ENCODE peak calls at places on chromosomes 13 and 19, in five cellular contexts. E is right lobe of liver, K is OCI-LY7, Y is mucosa of descending colon, C is BJ. A is an unnamed sample.

GRCh38 chr13:110812111-110812868 is 98.8 kb downstream of the ING1 start:
- DNase-seq in E (no peak), K (no peak), Y (no peak), C (no peak), A (peak; percentile 75)

GRCh38 chr13:108342369-108343289 is 73.1 kb downstream of the TNFSF13B start:
- DNase-seq in E (no peak), K (no peak), Y (no peak), C (no peak), A (no peak)

GRCh38 chr19:32091196-32091595 is 254.2 kb upstream of the ZNF507 start:
- DNase-seq in E (no peak), K (no peak), Y (no peak), C (no peak), A (no peak)

GRCh38 chr13:108897955-108898354 is 268.5 kb downstream of the MYO16 start:
- DNase-seq in E (no peak), K (no peak), Y (no peak), C (no peak), A (no peak)

GRCh38 chr19:18731562-18732008 is 48.1 kb downstream of the CRTC1 start:
- DNase-seq in E (no peak), K (no peak), Y (no peak), C (no peak), A (no peak)

GRCh38 chr13:96025283-96025682 is 27.9 kb downstream of the UGGT2 start:
- DNase-seq in E (no peak), K (no peak), Y (no peak), C (no peak), A (no peak)

GRCh38 chr13:113151745-113152707 is 6.4 kb upstream of the PROZ start:
- DNase-seq in E (peak; percentile 60), K (no peak), Y (no peak), C (no peak), A (peak; percentile 77)

GRCh38 chr19:52138614-52139290 is 986 bp downstream of the ZNF616 start:
- DNase-seq in E (peak; percentile 54), K (no peak), Y (no peak), C (no peak), A (no peak)

GRCh38 chr19:45011959-45012358 is 10.7 kb downstream of the RELB start:
- DNase-seq in E (no peak), K (no peak), Y (no peak), C (no peak), A (peak; percentile 70)

GRCh38 chr19:40862785-40863184 is 12.5 kb upstream of the CYP2A6 start:
- DNase-seq in E (no peak), K (no peak), Y (no peak), C (peak; percentile 52), A (no peak)

GRCh38 chr13:109496216-109496615 is 290.2 kb downstream of the IRS2 start:
- DNase-seq in E (no peak), K (no peak), Y (no peak), C (no peak), A (no peak)

DNA sequence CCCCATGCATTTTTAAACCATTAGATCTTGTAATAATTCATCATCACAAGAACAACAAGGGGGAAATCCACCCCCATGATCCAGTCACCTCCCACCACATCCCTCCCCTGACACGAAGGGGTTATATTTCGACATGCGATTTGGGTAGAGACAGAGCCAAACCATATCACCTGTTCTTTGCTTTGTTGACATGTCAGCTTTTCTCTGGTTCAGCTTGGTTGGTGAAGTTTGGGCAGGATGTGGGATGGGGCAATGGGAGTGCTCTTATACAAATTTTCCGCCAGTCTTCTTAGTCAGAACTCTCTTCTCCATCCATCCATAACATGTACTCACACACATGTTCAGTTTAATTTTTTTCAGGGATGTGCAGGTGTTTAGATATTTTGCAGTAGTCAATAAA is 12.9 kb downstream of the TPP2 start:
- DNase-seq in E (no peak), K (no peak), Y (no peak), C (no peak), A (no peak)
- H3K36me3 ChIP-seq in E (peaks cover 2% of the 10 kb centered on the region), K (peaks cover 83% of the 10 kb centered on the region), Y (no peaks in the 10 kb centered on the region), C (peaks cover 7% of the 10 kb centered on the region), A (peaks cover 26% of the 10 kb centered on the region)

DNA sequence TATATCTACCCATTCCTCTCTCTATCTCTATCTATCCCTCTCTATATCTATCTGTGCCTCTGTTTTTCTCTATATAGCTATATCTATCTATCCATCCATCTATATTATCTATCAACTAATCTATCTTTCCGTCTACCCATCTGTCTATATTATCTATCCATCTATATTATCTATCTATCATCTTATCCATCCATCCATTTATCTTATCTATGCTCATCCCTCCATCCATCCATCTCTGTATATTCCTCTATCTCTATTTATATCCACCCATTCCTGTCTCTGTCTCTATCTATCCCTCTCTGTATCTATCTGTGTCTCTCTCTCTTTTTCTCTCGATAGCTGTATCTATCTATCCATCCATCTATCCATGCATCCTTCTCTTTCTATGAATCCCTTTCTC is 14.2 kb downstream of the PTGER1 start:
- DNase-seq in E (no peak), K (no peak), Y (no peak), C (no peak), A (no peak)
- H3K36me3 ChIP-seq in E (peaks cover 2% of the 10 kb centered on the region), K (peaks cover 83% of the 10 kb centered on the region), Y (no peaks in the 10 kb centered on the region), C (peaks cover 25% of the 10 kb centered on the region), A (peaks cover 20% of the 10 kb centered on the region)

GRCh38 chr19:10682397-10683063 is 18.7 kb upstream of the QTRT1 start:
- DNase-seq in E (no peak), K (no peak), Y (no peak), C (no peak), A (no peak)

GRCh38 chr19:10681658-10682057 is 19.6 kb upstream of the QTRT1 start:
- DNase-seq in E (no peak), K (no peak), Y (no peak), C (no peak), A (no peak)

GRCh38 chr19:10685210-10685609 is 16.0 kb upstream of the QTRT1 start:
- DNase-seq in E (no peak), K (no peak), Y (no peak), C (no peak), A (no peak)

GRCh38 chr19:10683582-10683981 is 17.7 kb upstream of the QTRT1 start:
- DNase-seq in E (no peak), K (no peak), Y (no peak), C (no peak), A (no peak)

GRCh38 chr19:10683064-10683426 is 18.2 kb upstream of the QTRT1 start:
- DNase-seq in E (no peak), K (no peak), Y (no peak), C (no peak), A (no peak)
- H3K36me3 ChIP-seq in E (peaks cover 35% of the 10 kb centered on the region), K (peaks cover 99% of the 10 kb centered on the region), Y (peaks cover 41% of the 10 kb centered on the region), C (peaks cover 67% of the 10 kb centered on the region), A (peaks cover 81% of the 10 kb centered on the region)

GRCh38 chr19:36577271-36577996 is 4.3 kb upstream of the ZNF529 start:
- DNase-seq in E (no peak), K (no peak), Y (no peak), C (no peak), A (no peak)
- H3K36me3 ChIP-seq in E (peaks cover 40% of the 10 kb centered on the region), K (peaks cover 73% of the 10 kb centered on the region), Y (peaks cover 7% of the 10 kb centered on the region), C (peaks cover 15% of the 10 kb centered on the region), A (peaks cover 14% of the 10 kb centered on the region)

GRCh38 chr19:341386-342127 is 3.0 kb downstream of the MIER2 start:
- DNase-seq in E (no peak), K (no peak), Y (no peak), C (no peak), A (no peak)
- H3K36me3 ChIP-seq in E (no peaks in the 10 kb centered on the region), K (peaks cover 59% of the 10 kb centered on the region), Y (no peaks in the 10 kb centered on the region), C (peaks cover 6% of the 10 kb centered on the region), A (peaks cover 2% of the 10 kb centered on the region)

DNA sequence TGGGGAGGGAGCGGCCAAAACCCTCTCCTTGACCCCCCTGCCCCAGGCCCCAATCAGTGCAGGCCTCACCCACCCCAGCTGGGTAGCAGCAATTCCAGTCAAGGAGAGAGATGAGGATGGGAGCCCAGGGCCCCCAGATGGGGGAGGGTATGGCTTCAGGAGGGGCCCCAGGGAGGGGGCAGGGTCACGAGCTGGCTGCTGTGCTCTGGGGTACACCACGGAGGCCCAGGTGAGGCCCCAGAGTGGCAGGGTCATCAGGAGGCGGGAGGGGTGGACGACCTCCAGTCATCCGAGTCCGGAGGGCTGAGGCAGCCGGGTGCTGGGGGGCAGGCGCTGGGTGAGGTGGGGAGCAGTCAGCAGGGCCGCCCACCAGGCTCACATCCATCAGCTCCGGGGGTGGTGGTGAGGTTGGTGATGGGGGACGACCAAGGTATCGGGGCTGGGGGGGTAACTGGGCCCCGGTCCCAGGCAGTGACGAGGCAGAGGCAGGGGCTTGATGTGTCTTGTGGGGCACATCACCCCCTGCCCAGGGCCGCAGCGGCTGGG is 8.4 kb downstream of the DYRK1B start:
- DNase-seq in E (no peak), K (no peak), Y (peak; percentile 61), C (no peak), A (peak; percentile 82)
- H3K36me3 ChIP-seq in E (no peaks in the 10 kb centered on the region), K (peaks cover 79% of the 10 kb centered on the region), Y (no peaks in the 10 kb centered on the region), C (peaks cover 28% of the 10 kb centered on the region), A (peaks cover 37% of the 10 kb centered on the region)

GRCh38 chr13:33153421-33154381 is 131.9 kb downstream of the STARD13 start:
- DNase-seq in E (no peak), K (peak; percentile 1), Y (no peak), C (no peak), A (peak; percentile 89)

GRCh38 chr13:33154911-33155310 is 130.6 kb downstream of the STARD13 start:
- DNase-seq in E (no peak), K (no peak), Y (no peak), C (no peak), A (no peak)

GRCh38 chr13:33152389-33152788 is 133.2 kb downstream of the STARD13 start:
- DNase-seq in E (no peak), K (no peak), Y (no peak), C (no peak), A (no peak)

GRCh38 chr13:33158830-33159229 is 126.7 kb downstream of the STARD13 start:
- DNase-seq in E (no peak), K (no peak), Y (no peak), C (no peak), A (no peak)

GRCh38 chr13:33158271-33158670 is 127.3 kb downstream of the STARD13 start:
- DNase-seq in E (no peak), K (no peak), Y (no peak), C (no peak), A (no peak)
- H3K36me3 ChIP-seq in E (no peaks in the 10 kb centered on the region), K (no peaks in the 10 kb centered on the region), Y (no peaks in the 10 kb centered on the region), C (peaks cover 9% of the 10 kb centered on the region), A (peaks cover 5% of the 10 kb centered on the region)

A was measured in kidney.